ENCODE peak calls at places on chromosomes 6 and 20, in ten cellular contexts. One of them, this sample, is unnamed.

GRCh38 chr6:159525445-159526031 is 167.5 kb downstream of the SOD2 start:
- DNase-seq in HL-60: peak
- DNase-seq in lower lobe of right lung: no peak
- DNase-seq in neural progenitor cell: peak
- DNase-seq in ascending aorta: no peak
- DNase-seq in WERI-Rb-1: no peak
- DNase-seq in ovary: no peak
- DNase-seq in CD8-positive, alpha-beta T cell: no peak
- DNase-seq in cardiac muscle cell: no peak
- DNase-seq in GM23248: no peak
- DNase-seq in this sample: no peak

GRCh38 chr6:14149053-14149746 is 31.6 kb downstream of the CD83 start:
- DNase-seq in ascending aorta: no peak
- DNase-seq in lower lobe of right lung: no peak
- DNase-seq in neural progenitor cell: no peak
- DNase-seq in WERI-Rb-1: no peak
- DNase-seq in cardiac muscle cell: no peak
- DNase-seq in ovary: no peak
- DNase-seq in CD8-positive, alpha-beta T cell: no peak
- DNase-seq in HL-60: no peak
- DNase-seq in GM23248: no peak
- DNase-seq in this sample: no peak

GRCh38 chr20:40286991-40287531 is 402.0 kb downstream of the MAFB start:
- DNase-seq in cardiac muscle cell: peak
- DNase-seq in lower lobe of right lung: peak
- DNase-seq in ovary: no peak
- DNase-seq in neural progenitor cell: no peak
- DNase-seq in CD8-positive, alpha-beta T cell: no peak
- DNase-seq in ascending aorta: no peak
- DNase-seq in WERI-Rb-1: no peak
- DNase-seq in HL-60: no peak
- DNase-seq in GM23248: no peak
- DNase-seq in this sample: peak

GRCh38 chr20:34302312-34302722 is 838 bp downstream of the AHCY start:
- DNase-seq in lower lobe of right lung: no peak
- DNase-seq in ovary: no peak
- DNase-seq in neural progenitor cell: peak
- DNase-seq in HL-60: peak
- DNase-seq in WERI-Rb-1: no peak
- DNase-seq in GM23248: peak
- DNase-seq in CD8-positive, alpha-beta T cell: no peak
- DNase-seq in cardiac muscle cell: peak
- DNase-seq in ascending aorta: no peak
- DNase-seq in this sample: no peak

GRCh38 chr6:88730602-88731001 is 232.8 kb downstream of the RNGTT start:
- DNase-seq in cardiac muscle cell: peak
- DNase-seq in GM23248: peak
- DNase-seq in neural progenitor cell: peak
- DNase-seq in lower lobe of right lung: no peak
- DNase-seq in CD8-positive, alpha-beta T cell: no peak
- DNase-seq in ascending aorta: no peak
- DNase-seq in ovary: no peak
- DNase-seq in WERI-Rb-1: no peak
- DNase-seq in HL-60: no peak
- DNase-seq in this sample: no peak

GRCh38 chr6:75609639-75610590 is 8.2 kb downstream of the SENP6 start:
- DNase-seq in neural progenitor cell: no peak
- DNase-seq in GM23248: peak
- DNase-seq in cardiac muscle cell: peak
- DNase-seq in lower lobe of right lung: no peak
- DNase-seq in WERI-Rb-1: peak
- DNase-seq in CD8-positive, alpha-beta T cell: no peak
- DNase-seq in ascending aorta: peak
- DNase-seq in ovary: no peak
- DNase-seq in HL-60: no peak
- DNase-seq in this sample: no peak

GRCh38 chr6:86500035-86500434 is 437.3 kb upstream of the HTR1E start:
- DNase-seq in cardiac muscle cell: no peak
- DNase-seq in CD8-positive, alpha-beta T cell: no peak
- DNase-seq in neural progenitor cell: no peak
- DNase-seq in ovary: no peak
- DNase-seq in lower lobe of right lung: no peak
- DNase-seq in WERI-Rb-1: no peak
- DNase-seq in GM23248: no peak
- DNase-seq in HL-60: no peak
- DNase-seq in ascending aorta: no peak
- DNase-seq in this sample: no peak

GRCh38 chr6:36444470-36444869 is 1.7 kb downstream of the KCTD20 start:
- DNase-seq in cardiac muscle cell: peak
- DNase-seq in WERI-Rb-1: peak
- DNase-seq in ascending aorta: no peak
- DNase-seq in lower lobe of right lung: no peak
- DNase-seq in HL-60: no peak
- DNase-seq in CD8-positive, alpha-beta T cell: no peak
- DNase-seq in GM23248: peak
- DNase-seq in neural progenitor cell: no peak
- DNase-seq in ovary: no peak
- DNase-seq in this sample: no peak

GRCh38 chr6:146892613-146893401 is 294.0 kb downstream of the ADGB start:
- DNase-seq in GM23248: peak
- DNase-seq in CD8-positive, alpha-beta T cell: no peak
- DNase-seq in cardiac muscle cell: peak
- DNase-seq in ascending aorta: no peak
- DNase-seq in WERI-Rb-1: no peak
- DNase-seq in neural progenitor cell: no peak
- DNase-seq in lower lobe of right lung: no peak
- DNase-seq in ovary: no peak
- DNase-seq in HL-60: no peak
- DNase-seq in this sample: no peak

GRCh38 chr6:25113436-25113835 is 165.7 kb upstream of the CARMIL1 start:
- DNase-seq in CD8-positive, alpha-beta T cell: no peak
- DNase-seq in GM23248: no peak
- DNase-seq in cardiac muscle cell: no peak
- DNase-seq in HL-60: no peak
- DNase-seq in WERI-Rb-1: no peak
- DNase-seq in neural progenitor cell: no peak
- DNase-seq in lower lobe of right lung: no peak
- DNase-seq in ascending aorta: no peak
- DNase-seq in ovary: no peak
- DNase-seq in this sample: no peak

GRCh38 chr6:15691250-15691869 is 28.5 kb upstream of the DTNBP1 start:
- DNase-seq in ascending aorta: peak
- DNase-seq in GM23248: peak
- DNase-seq in WERI-Rb-1: peak
- DNase-seq in lower lobe of right lung: peak
- DNase-seq in neural progenitor cell: peak
- DNase-seq in ovary: peak
- DNase-seq in HL-60: peak
- DNase-seq in CD8-positive, alpha-beta T cell: peak
- DNase-seq in cardiac muscle cell: peak
- DNase-seq in this sample: peak

GRCh38 chr6:141309295-141309694 is 823.4 kb upstream of the GJE1 start:
- DNase-seq in HL-60: no peak
- DNase-seq in cardiac muscle cell: peak
- DNase-seq in WERI-Rb-1: no peak
- DNase-seq in neural progenitor cell: no peak
- DNase-seq in ovary: no peak
- DNase-seq in CD8-positive, alpha-beta T cell: no peak
- DNase-seq in GM23248: no peak
- DNase-seq in ascending aorta: no peak
- DNase-seq in lower lobe of right lung: no peak
- DNase-seq in this sample: no peak

GRCh38 chr6:56388414-56388752 is 141.0 kb upstream of the COL21A1 start:
- DNase-seq in HL-60: no peak
- DNase-seq in ovary: no peak
- DNase-seq in CD8-positive, alpha-beta T cell: no peak
- DNase-seq in neural progenitor cell: no peak
- DNase-seq in lower lobe of right lung: no peak
- DNase-seq in cardiac muscle cell: no peak
- DNase-seq in WERI-Rb-1: no peak
- DNase-seq in ascending aorta: no peak
- DNase-seq in GM23248: no peak
- DNase-seq in this sample: no peak

GRCh38 chr6:56386717-56387116 is 139.3 kb upstream of the COL21A1 start:
- DNase-seq in neural progenitor cell: no peak
- DNase-seq in HL-60: no peak
- DNase-seq in cardiac muscle cell: no peak
- DNase-seq in WERI-Rb-1: no peak
- DNase-seq in CD8-positive, alpha-beta T cell: no peak
- DNase-seq in GM23248: no peak
- DNase-seq in ovary: no peak
- DNase-seq in lower lobe of right lung: no peak
- DNase-seq in ascending aorta: no peak
- DNase-seq in this sample: no peak

GRCh38 chr6:56385981-56386593 is 138.7 kb upstream of the COL21A1 start:
- DNase-seq in neural progenitor cell: no peak
- DNase-seq in ascending aorta: no peak
- DNase-seq in CD8-positive, alpha-beta T cell: no peak
- DNase-seq in cardiac muscle cell: no peak
- DNase-seq in WERI-Rb-1: no peak
- DNase-seq in GM23248: no peak
- DNase-seq in HL-60: no peak
- DNase-seq in lower lobe of right lung: no peak
- DNase-seq in ovary: no peak
- DNase-seq in this sample: no peak

GRCh38 chr6:56382416-56382940 is 135.1 kb upstream of the COL21A1 start:
- DNase-seq in ascending aorta: no peak
- DNase-seq in GM23248: no peak
- DNase-seq in ovary: no peak
- DNase-seq in cardiac muscle cell: no peak
- DNase-seq in WERI-Rb-1: no peak
- DNase-seq in HL-60: no peak
- DNase-seq in lower lobe of right lung: no peak
- DNase-seq in neural progenitor cell: no peak
- DNase-seq in CD8-positive, alpha-beta T cell: no peak
- DNase-seq in this sample: no peak

GRCh38 chr6:56387621-56388413 is 140.4 kb upstream of the COL21A1 start:
- DNase-seq in ascending aorta: no peak
- DNase-seq in CD8-positive, alpha-beta T cell: no peak
- DNase-seq in neural progenitor cell: no peak
- DNase-seq in WERI-Rb-1: no peak
- DNase-seq in cardiac muscle cell: no peak
- DNase-seq in GM23248: no peak
- DNase-seq in lower lobe of right lung: no peak
- DNase-seq in ovary: no peak
- DNase-seq in HL-60: no peak
- DNase-seq in this sample: peak
- H3K27ac ChIP-seq in ascending aorta: no peak
- H3K27ac ChIP-seq in CD8-positive, alpha-beta T cell: no peak
- H3K27ac ChIP-seq in neural progenitor cell: no peak
- H3K27ac ChIP-seq in WERI-Rb-1: no peak
- H3K27ac ChIP-seq in cardiac muscle cell: no peak
- H3K27ac ChIP-seq in GM23248: no peak
- H3K27ac ChIP-seq in lower lobe of right lung: no peak
- H3K27ac ChIP-seq in ovary: no peak
- H3K27ac ChIP-seq in HL-60: no peak
- H3K27ac ChIP-seq in this sample: no peak

GRCh38 chr6:53673138-53673801 is 7.7 kb upstream of the KLHL31 start:
- DNase-seq in HL-60: no peak
- DNase-seq in lower lobe of right lung: no peak
- DNase-seq in ascending aorta: no peak
- DNase-seq in ovary: no peak
- DNase-seq in WERI-Rb-1: no peak
- DNase-seq in CD8-positive, alpha-beta T cell: no peak
- DNase-seq in neural progenitor cell: no peak
- DNase-seq in cardiac muscle cell: peak
- DNase-seq in GM23248: peak
- DNase-seq in this sample: no peak
- H3K27ac ChIP-seq in HL-60: no peak
- H3K27ac ChIP-seq in lower lobe of right lung: no peak
- H3K27ac ChIP-seq in ascending aorta: no peak
- H3K27ac ChIP-seq in ovary: no peak
- H3K27ac ChIP-seq in WERI-Rb-1: no peak
- H3K27ac ChIP-seq in CD8-positive, alpha-beta T cell: no peak
- H3K27ac ChIP-seq in neural progenitor cell: no peak
- H3K27ac ChIP-seq in cardiac muscle cell: no peak
- H3K27ac ChIP-seq in GM23248: no peak
- H3K27ac ChIP-seq in this sample: no peak

GRCh38 chr20:3543901-3544507 is 73.2 kb downstream of the ATRN start:
- DNase-seq in cardiac muscle cell: peak
- DNase-seq in GM23248: peak
- DNase-seq in neural progenitor cell: no peak
- DNase-seq in ascending aorta: no peak
- DNase-seq in WERI-Rb-1: no peak
- DNase-seq in CD8-positive, alpha-beta T cell: no peak
- DNase-seq in HL-60: no peak
- DNase-seq in ovary: no peak
- DNase-seq in lower lobe of right lung: no peak
- DNase-seq in this sample: no peak
- H3K27ac ChIP-seq in cardiac muscle cell: no peak
- H3K27ac ChIP-seq in GM23248: no peak
- H3K27ac ChIP-seq in neural progenitor cell: no peak
- H3K27ac ChIP-seq in ascending aorta: no peak
- H3K27ac ChIP-seq in WERI-Rb-1: no peak
- H3K27ac ChIP-seq in CD8-positive, alpha-beta T cell: no peak
- H3K27ac ChIP-seq in HL-60: no peak
- H3K27ac ChIP-seq in ovary: no peak
- H3K27ac ChIP-seq in lower lobe of right lung: no peak
- H3K27ac ChIP-seq in this sample: no peak

GRCh38 chr20:16124911-16125776 is 448.1 kb downstream of the KIF16B start:
- DNase-seq in ovary: no peak
- DNase-seq in ascending aorta: no peak
- DNase-seq in WERI-Rb-1: no peak
- DNase-seq in cardiac muscle cell: no peak
- DNase-seq in HL-60: no peak
- DNase-seq in CD8-positive, alpha-beta T cell: no peak
- DNase-seq in lower lobe of right lung: no peak
- DNase-seq in neural progenitor cell: no peak
- DNase-seq in GM23248: no peak
- DNase-seq in this sample: no peak
- H3K27ac ChIP-seq in ovary: no peak
- H3K27ac ChIP-seq in ascending aorta: peak
- H3K27ac ChIP-seq in WERI-Rb-1: no peak
- H3K27ac ChIP-seq in cardiac muscle cell: no peak
- H3K27ac ChIP-seq in HL-60: no peak
- H3K27ac ChIP-seq in CD8-positive, alpha-beta T cell: no peak
- H3K27ac ChIP-seq in lower lobe of right lung: no peak
- H3K27ac ChIP-seq in neural progenitor cell: no peak
- H3K27ac ChIP-seq in GM23248: no peak
- H3K27ac ChIP-seq in this sample: no peak